ENCODE peak calls at places on chromosomes 5 and 9, in ten cellular contexts. R is CD8-positive, alpha-beta memory T cell; U is HepG2; B is CD4-positive, alpha-beta memory T cell; D is IMR-90; H is SK-N-SH; F is lower lobe of right lung; I is pancreas; Y is Peyer's patch; T is upper lobe of right lung. P is an unnamed sample.

GRCh38 chr5:72096602-72097205 is 10.6 kb upstream of the MAP1B start:
- DNase-seq in T (no peak), Y (no peak), B (no peak), H (no peak), R (no peak), D (no peak), U (no peak), F (no peak), I (no peak), P (no peak)

GRCh38 chr5:93359296-93359957 is 221.6 kb downstream of the NR2F1-AS1 start:
- DNase-seq in Y (no peak), I (peak; percentile 24), F (no peak), B (no peak), R (no peak), D (peak; percentile 91), H (no peak), U (no peak), T (no peak), P (no peak)

GRCh38 chr9:86349271-86349670 is 4.9 kb downstream of the TUT7 start:
- DNase-seq in F (no peak), U (no peak), Y (no peak), B (no peak), T (no peak), H (no peak), I (no peak), R (no peak), D (peak; percentile 30), P (no peak)

GRCh38 chr5:37575541-37576489 is 196.7 kb downstream of the WDR70 start:
- DNase-seq in D (no peak), U (peak; percentile 3), T (no peak), F (no peak), R (no peak), I (no peak), Y (no peak), H (no peak), B (no peak), P (no peak)

GRCh38 chr9:124812401-124813016 is 35.6 kb downstream of the OLFML2A start:
- DNase-seq in Y (no peak), D (peak; percentile 99), R (no peak), B (no peak), F (no peak), H (peak; percentile 51), I (peak; percentile 15), U (peak; percentile 56), T (no peak), P (no peak)

GRCh38 chr9:68500457-68501158 is 40.1 kb downstream of the TMEM252 start:
- DNase-seq in H (no peak), I (no peak), T (no peak), R (no peak), Y (no peak), D (peak; percentile 70), F (no peak), B (no peak), U (peak; percentile 43), P (no peak)

GRCh38 chr5:180161420-180162303 is 47.3 kb downstream of the RASGEF1C start:
- DNase-seq in I (no peak), U (peak; percentile 31), H (peak; percentile 80), D (no peak), Y (no peak), T (no peak), R (no peak), B (no peak), F (no peak), P (no peak)

GRCh38 chr5:75509956-75510355 is 1.5 kb downstream of the CERT1 start:
- DNase-seq in F (peak; percentile 46), U (peak; percentile 12), B (no peak), D (peak; percentile 60), I (no peak), T (no peak), Y (no peak), H (peak; percentile 4), R (no peak), P (no peak)

GRCh38 chr5:112921031-112921832 is 795 bp downstream of the REEP5 start:
- DNase-seq in U (peak; percentile 51), Y (peak; percentile 80), H (peak; percentile 90), D (peak; percentile 56), I (peak; percentile 82), T (peak; percentile 88), F (peak; percentile 76), B (peak; percentile 46), R (peak; percentile 39), P (peak; percentile 81)

GRCh38 chr9:97594414-97594921 is 38.7 kb downstream of the TSTD2 start:
- DNase-seq in D (no peak), B (no peak), R (no peak), F (no peak), T (no peak), H (no peak), U (no peak), I (peak; percentile 69), Y (no peak), P (no peak)

GRCh38 chr5:113059232-113059805 is 82.7 kb downstream of the DCP2 start:
- DNase-seq in Y (no peak), T (no peak), I (no peak), B (no peak), D (peak; percentile 74), F (no peak), U (no peak), H (peak; percentile 86), R (no peak), P (no peak)

GRCh38 chr5:90099099-90099498 is 310.5 kb downstream of the CETN3 start:
- DNase-seq in R (no peak), T (no peak), Y (no peak), B (no peak), H (no peak), D (no peak), U (no peak), I (no peak), F (no peak), P (no peak)

GRCh38 chr9:92564479-92564878 is 28.7 kb upstream of the ECM2 start:
- DNase-seq in B (no peak), Y (no peak), F (no peak), T (no peak), U (no peak), I (no peak), D (peak; percentile 73), R (no peak), H (no peak), P (no peak)

GRCh38 chr5:91598216-91598615 is 215.1 kb upstream of the ARRDC3 start:
- DNase-seq in Y (no peak), B (no peak), F (no peak), I (no peak), T (no peak), H (peak; percentile 1), U (no peak), D (no peak), R (no peak), P (no peak)

GRCh38 chr9:125889122-125889523 is 141.9 kb downstream of the PBX3 start:
- DNase-seq in Y (peak; percentile 47), R (no peak), I (no peak), U (no peak), B (no peak), H (peak; percentile 50), F (peak; percentile 51), D (peak; percentile 3), T (peak; percentile 61), P (peak; percentile 63)

GRCh38 chr9:125888220-125888619 is 141.0 kb downstream of the PBX3 start:
- DNase-seq in H (no peak), R (no peak), T (no peak), F (no peak), B (no peak), I (no peak), U (no peak), D (peak; percentile 56), Y (no peak), P (no peak)

GRCh38 chr9:125883548-125883947 is 136.4 kb downstream of the PBX3 start:
- DNase-seq in Y (no peak), U (no peak), T (no peak), I (no peak), R (no peak), D (no peak), H (no peak), B (no peak), F (no peak), P (no peak)

GRCh38 chr9:125886365-125886764 is 139.2 kb downstream of the PBX3 start:
- DNase-seq in I (no peak), Y (no peak), T (no peak), R (no peak), F (no peak), U (no peak), D (no peak), B (no peak), H (no peak), P (no peak)

GRCh38 chr9:125884196-125884595 is 137.0 kb downstream of the PBX3 start:
- DNase-seq in F (no peak), B (no peak), R (no peak), D (no peak), U (no peak), Y (no peak), T (no peak), H (no peak), I (no peak), P (no peak)
- H3K4me1 ChIP-seq in F (peaks cover 11% of the 10 kb centered on the region), B (peaks cover 6% of the 10 kb centered on the region), R (peaks cover 6% of the 10 kb centered on the region), D (peaks cover 8% of the 10 kb centered on the region), U (peaks cover 29% of the 10 kb centered on the region), Y (no peaks in the 10 kb centered on the region), T (no peaks in the 10 kb centered on the region), H (peaks cover 23% of the 10 kb centered on the region), I (peaks cover 4% of the 10 kb centered on the region), P (peaks cover 5% of the 10 kb centered on the region)

DNA sequence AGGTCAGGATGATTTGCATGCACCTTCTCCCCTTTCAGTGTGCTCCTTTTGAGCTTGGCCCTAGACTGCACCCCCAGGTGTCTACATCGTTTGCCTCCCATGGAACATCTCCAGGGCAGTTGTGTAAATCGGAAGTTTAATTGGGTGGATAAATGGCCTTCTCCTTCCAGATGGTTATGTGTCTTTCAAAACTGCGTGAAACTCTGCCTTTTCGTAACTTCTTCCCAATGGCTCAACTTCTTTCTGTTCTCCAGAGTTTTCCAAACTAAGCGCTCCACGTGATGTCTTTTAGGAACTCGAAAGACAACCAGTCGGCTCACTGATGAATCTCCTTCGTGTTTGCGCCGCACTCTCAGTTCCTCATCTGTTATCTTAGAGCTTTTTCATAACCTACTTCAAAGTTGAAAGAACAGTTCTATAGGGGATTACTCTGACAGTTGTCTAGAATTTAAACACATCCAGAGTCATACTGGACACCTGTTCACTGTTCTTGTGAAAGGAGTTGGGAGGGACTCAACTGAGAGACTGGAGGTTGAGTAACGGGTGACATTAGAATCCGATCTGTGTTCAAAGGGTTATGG is 1.8 kb downstream of the ADAMTS19 start:
- DNase-seq in I (no peak), D (no peak), H (no peak), R (no peak), T (no peak), B (no peak), U (no peak), Y (no peak), F (no peak), P (no peak)
- H3K4me3 ChIP-seq in I (peak overlapping the region; percentile 61), D (no peak overlapping the region), H (no peak overlapping the region), R (no peak overlapping the region), T (no peak overlapping the region), B (no peak overlapping the region), U (no peak overlapping the region), Y (peak overlapping the region; percentile 64), F (peak overlapping the region; percentile 45), P (peak overlapping the region; percentile 57)

GRCh38 chr5:181243020-181243520 is 636 bp downstream of the RACK1 start:
- DNase-seq in B (peak; percentile 27), U (no peak), H (no peak), T (no peak), D (no peak), R (no peak), I (no peak), F (no peak), Y (no peak), P (no peak)
- H3K4me1 ChIP-seq in B (peaks cover 54% of the 10 kb centered on the region), U (peaks cover 39% of the 10 kb centered on the region), H (peaks cover 14% of the 10 kb centered on the region), T (peaks cover 50% of the 10 kb centered on the region), D (peaks cover 14% of the 10 kb centered on the region), R (peaks cover 60% of the 10 kb centered on the region), I (peaks cover 32% of the 10 kb centered on the region), F (peaks cover 46% of the 10 kb centered on the region), Y (peaks cover 33% of the 10 kb centered on the region), P (peaks cover 18% of the 10 kb centered on the region)

GRCh38 chr9:34380034-34380510 is 3.4 kb upstream of the MYORG start:
- DNase-seq in H (no peak), T (no peak), U (no peak), F (peak; percentile 54), Y (peak; percentile 64), I (peak; percentile 50), D (no peak), R (no peak), B (no peak), P (no peak)
- H3K4me3 ChIP-seq in H (no peak overlapping the region), T (peak overlapping the region; percentile 66), U (peak overlapping the region; percentile 66), F (peak overlapping the region; percentile 60), Y (peak overlapping the region; percentile 59), I (peak overlapping the region; percentile 51), D (no peak overlapping the region), R (peak overlapping the region; percentile 53), B (no peak overlapping the region), P (peak overlapping the region; percentile 44)